ENCODE peak calls at places on chromosomes 3 and 15, in six cellular contexts. One of them, this sample, is unnamed.

GRCh38 chr3:152961323-152961722 is 126.4 kb downstream of the P2RY1 start:
- DNase-seq in amniotic stem cell: no peak
- DNase-seq in neural crest cell: no peak
- DNase-seq in heart left ventricle: no peak
- DNase-seq in glutamatergic neuron: no peak
- DNase-seq in GM03348: peak; percentile 20
- DNase-seq in this sample: peak; percentile 11

GRCh38 chr3:171200052-171201029 is 173.8 kb upstream of the SLC2A2 start:
- DNase-seq in amniotic stem cell: no peak
- DNase-seq in neural crest cell: no peak
- DNase-seq in heart left ventricle: no peak
- DNase-seq in glutamatergic neuron: no peak
- DNase-seq in GM03348: no peak
- DNase-seq in this sample: no peak

GRCh38 chr3:64417816-64418215 is 192.6 kb upstream of the PRICKLE2 start:
- DNase-seq in amniotic stem cell: no peak
- DNase-seq in neural crest cell: peak; percentile 18
- DNase-seq in heart left ventricle: no peak
- DNase-seq in glutamatergic neuron: no peak
- DNase-seq in GM03348: peak; percentile 44
- DNase-seq in this sample: no peak

GRCh38 chr3:8518138-8518537 is 16.5 kb downstream of the LMCD1 start:
- DNase-seq in amniotic stem cell: no peak
- DNase-seq in neural crest cell: no peak
- DNase-seq in heart left ventricle: no peak
- DNase-seq in glutamatergic neuron: no peak
- DNase-seq in GM03348: no peak
- DNase-seq in this sample: no peak

GRCh38 chr3:194206375-194206774 is 70.4 kb downstream of the HES1 start:
- DNase-seq in amniotic stem cell: no peak
- DNase-seq in neural crest cell: no peak
- DNase-seq in heart left ventricle: no peak
- DNase-seq in glutamatergic neuron: no peak
- DNase-seq in GM03348: peak; percentile 42
- DNase-seq in this sample: peak; percentile 38

GRCh38 chr3:172191629-172192028 is 152.3 kb downstream of the FNDC3B start:
- DNase-seq in amniotic stem cell: no peak
- DNase-seq in neural crest cell: no peak
- DNase-seq in heart left ventricle: no peak
- DNase-seq in glutamatergic neuron: no peak
- DNase-seq in GM03348: no peak
- DNase-seq in this sample: no peak

GRCh38 chr15:81865850-81866537 is 179.8 kb downstream of the MEX3B start:
- DNase-seq in amniotic stem cell: no peak
- DNase-seq in neural crest cell: no peak
- DNase-seq in heart left ventricle: no peak
- DNase-seq in glutamatergic neuron: no peak
- DNase-seq in GM03348: no peak
- DNase-seq in this sample: no peak

GRCh38 chr15:69299451-69300128 is 878 bp downstream of the PAQR5 start:
- DNase-seq in amniotic stem cell: no peak
- DNase-seq in neural crest cell: no peak
- DNase-seq in heart left ventricle: no peak
- DNase-seq in glutamatergic neuron: no peak
- DNase-seq in GM03348: no peak
- DNase-seq in this sample: peak; percentile 28

GRCh38 chr3:52403271-52403841 is 41.5 kb downstream of the SEMA3G start:
- DNase-seq in amniotic stem cell: no peak
- DNase-seq in neural crest cell: no peak
- DNase-seq in heart left ventricle: peak; percentile 20
- DNase-seq in glutamatergic neuron: no peak
- DNase-seq in GM03348: no peak
- DNase-seq in this sample: no peak

GRCh38 chr3:112303811-112304325 is 9.9 kb upstream of the SLC9C1 start:
- DNase-seq in amniotic stem cell: no peak
- DNase-seq in neural crest cell: no peak
- DNase-seq in heart left ventricle: no peak
- DNase-seq in glutamatergic neuron: no peak
- DNase-seq in GM03348: peak; percentile 9
- DNase-seq in this sample: no peak

GRCh38 chr3:144296808-144297207 is 325.2 kb downstream of the DIPK2A start:
- DNase-seq in amniotic stem cell: no peak
- DNase-seq in neural crest cell: no peak
- DNase-seq in heart left ventricle: no peak
- DNase-seq in glutamatergic neuron: no peak
- DNase-seq in GM03348: no peak
- DNase-seq in this sample: no peak

GRCh38 chr15:29740692-29741311 is 81.5 kb downstream of the TJP1 start:
- DNase-seq in amniotic stem cell: no peak
- DNase-seq in neural crest cell: no peak
- DNase-seq in heart left ventricle: no peak
- DNase-seq in glutamatergic neuron: no peak
- DNase-seq in GM03348: no peak
- DNase-seq in this sample: no peak

GRCh38 chr3:186180151-186180550 is 71.3 kb upstream of the ETV5 start:
- DNase-seq in amniotic stem cell: no peak
- DNase-seq in neural crest cell: no peak
- DNase-seq in heart left ventricle: no peak
- DNase-seq in glutamatergic neuron: no peak
- DNase-seq in GM03348: no peak
- DNase-seq in this sample: no peak

GRCh38 chr3:46609074-46609735 is 3.1 kb upstream of the FAM240A start:
- DNase-seq in amniotic stem cell: no peak
- DNase-seq in neural crest cell: no peak
- DNase-seq in heart left ventricle: no peak
- DNase-seq in glutamatergic neuron: no peak
- DNase-seq in GM03348: no peak
- DNase-seq in this sample: no peak

GRCh38 chr3:169659096-169659521 is 4.4 kb downstream of the MECOM start:
- DNase-seq in amniotic stem cell: no peak
- DNase-seq in neural crest cell: no peak
- DNase-seq in heart left ventricle: peak; percentile 41
- DNase-seq in glutamatergic neuron: no peak
- DNase-seq in GM03348: no peak
- DNase-seq in this sample: no peak

GRCh38 chr3:172106989-172107388 is 67.6 kb downstream of the FNDC3B start:
- DNase-seq in amniotic stem cell: no peak
- DNase-seq in neural crest cell: no peak
- DNase-seq in heart left ventricle: no peak
- DNase-seq in glutamatergic neuron: no peak
- DNase-seq in GM03348: no peak
- DNase-seq in this sample: peak; percentile 79

GRCh38 chr15:56261854-56262509 is 18.3 kb upstream of the RFX7 start:
- DNase-seq in amniotic stem cell: no peak
- DNase-seq in neural crest cell: no peak
- DNase-seq in heart left ventricle: no peak
- DNase-seq in glutamatergic neuron: no peak
- DNase-seq in GM03348: peak; percentile 7
- DNase-seq in this sample: no peak

GRCh38 chr3:47909607-47910006 is 106.6 kb downstream of the MAP4 start:
- DNase-seq in amniotic stem cell: no peak
- DNase-seq in neural crest cell: no peak
- DNase-seq in heart left ventricle: no peak
- DNase-seq in glutamatergic neuron: no peak
- DNase-seq in GM03348: no peak
- DNase-seq in this sample: no peak

GRCh38 chr15:85691350-85692240 is 103.1 kb downstream of the KLHL25 start:
- DNase-seq in amniotic stem cell: no peak
- DNase-seq in neural crest cell: no peak
- DNase-seq in heart left ventricle: no peak
- DNase-seq in glutamatergic neuron: no peak
- DNase-seq in GM03348: no peak
- DNase-seq in this sample: no peak

GRCh38 chr15:81126887-81127286 is 7.2 kb upstream of the CFAP161 start:
- DNase-seq in amniotic stem cell: no peak
- DNase-seq in neural crest cell: no peak
- DNase-seq in heart left ventricle: no peak
- DNase-seq in glutamatergic neuron: no peak
- DNase-seq in GM03348: no peak
- DNase-seq in this sample: no peak

GRCh38 chr15:40252438-40253178 is 13.7 kb downstream of the PAK6 start:
- DNase-seq in amniotic stem cell: no peak
- DNase-seq in neural crest cell: peak; percentile 31
- DNase-seq in heart left ventricle: no peak
- DNase-seq in glutamatergic neuron: no peak
- DNase-seq in GM03348: peak; percentile 46
- DNase-seq in this sample: no peak

GRCh38 chr3:4685673-4686345 is 192.7 kb downstream of the ITPR1 start:
- DNase-seq in amniotic stem cell: no peak
- DNase-seq in neural crest cell: no peak
- DNase-seq in heart left ventricle: no peak
- DNase-seq in glutamatergic neuron: no peak
- DNase-seq in GM03348: no peak
- DNase-seq in this sample: no peak

GRCh38 chr3:4825572-4826236 is 153.5 kb upstream of the BHLHE40 start:
- DNase-seq in amniotic stem cell: no peak
- DNase-seq in neural crest cell: no peak
- DNase-seq in heart left ventricle: peak; percentile 78
- DNase-seq in glutamatergic neuron: no peak
- DNase-seq in GM03348: no peak
- DNase-seq in this sample: no peak

GRCh38 chr15:99343836-99344551 is 92.7 kb downstream of the LRRC28 start:
- DNase-seq in amniotic stem cell: no peak
- DNase-seq in neural crest cell: no peak
- DNase-seq in heart left ventricle: peak; percentile 50
- DNase-seq in glutamatergic neuron: peak; percentile 76
- DNase-seq in GM03348: no peak
- DNase-seq in this sample: peak; percentile 31

GRCh38 chr3:16533928-16534913 is 20.7 kb upstream of the RFTN1 start:
- DNase-seq in amniotic stem cell: no peak
- DNase-seq in neural crest cell: no peak
- DNase-seq in heart left ventricle: no peak
- DNase-seq in glutamatergic neuron: no peak
- DNase-seq in GM03348: no peak
- DNase-seq in this sample: no peak